ENCODE peak calls at places on chromosomes 2 and 18, in four cellular contexts. A is fibroblast of lung, F is Karpas-422, T is GM23248. U is an unnamed sample.
A peak's percentile ranks its signal among the peaks of the same experiment; 100 is the strongest.

GRCh38 chr2:4745596-4745995 is 946.6 kb upstream of the SOX11 start:
- DNase-seq in A (no peak), F (no peak), T (no peak), U (no peak)

GRCh38 chr2:10405441-10405840 is 42.7 kb downstream of the ODC1 start:
- DNase-seq in A (peak; percentile 92), F (no peak), T (peak; percentile 99), U (no peak)

GRCh38 chr2:148614024-148614331 is 30.6 kb upstream of the EPC2 start:
- DNase-seq in A (peak; percentile 27), F (no peak), T (no peak), U (no peak)

GRCh38 chr2:210086292-210086691 is 83.9 kb downstream of the RPE start:
- DNase-seq in A (peak; percentile 44), F (peak; percentile 40), T (peak; percentile 57), U (no peak)

GRCh38 chr2:246489-247145 is 17.2 kb downstream of the SH3YL1 start:
- DNase-seq in A (peak; percentile 81), F (peak; percentile 86), T (peak; percentile 75), U (peak; percentile 59)

GRCh38 chr18:69774831-69775230 is 172.8 kb downstream of the CD226 start:
- DNase-seq in A (no peak), F (no peak), T (peak; percentile 28), U (no peak)

GRCh38 chr2:28552045-28552823 is 56.4 kb downstream of the PLB1 start:
- DNase-seq in A (peak; percentile 42), F (no peak), T (peak; percentile 79), U (no peak)

GRCh38 chr2:238105506-238106338 is 5.6 kb downstream of the ESPNL start:
- DNase-seq in A (no peak), F (no peak), T (no peak), U (no peak)

GRCh38 chr18:27797484-27797883 is 379.4 kb downstream of the CDH2 start:
- DNase-seq in A (no peak), F (no peak), T (no peak), U (peak; percentile 9)

GRCh38 chr18:13612111-13612997 is 114.0 kb downstream of the FAM210A start:
- DNase-seq in A (no peak), F (peak; percentile 97), T (peak; percentile 21), U (peak; percentile 98)

GRCh38 chr18:23268641-23269040 is 133.4 kb downstream of the CABLES1 start:
- DNase-seq in A (no peak), F (no peak), T (no peak), U (no peak)

GRCh38 chr18:75207298-75208054 is 1.5 kb downstream of the PTGR3 start:
- DNase-seq in A (peak; percentile 72), F (peak; percentile 51), T (peak; percentile 57), U (no peak)

GRCh38 chr18:22846088-22846683 is 86.9 kb upstream of the RBBP8 start:
- DNase-seq in A (peak; percentile 43), F (peak; percentile 50), T (peak; percentile 49), U (no peak)

DNA sequence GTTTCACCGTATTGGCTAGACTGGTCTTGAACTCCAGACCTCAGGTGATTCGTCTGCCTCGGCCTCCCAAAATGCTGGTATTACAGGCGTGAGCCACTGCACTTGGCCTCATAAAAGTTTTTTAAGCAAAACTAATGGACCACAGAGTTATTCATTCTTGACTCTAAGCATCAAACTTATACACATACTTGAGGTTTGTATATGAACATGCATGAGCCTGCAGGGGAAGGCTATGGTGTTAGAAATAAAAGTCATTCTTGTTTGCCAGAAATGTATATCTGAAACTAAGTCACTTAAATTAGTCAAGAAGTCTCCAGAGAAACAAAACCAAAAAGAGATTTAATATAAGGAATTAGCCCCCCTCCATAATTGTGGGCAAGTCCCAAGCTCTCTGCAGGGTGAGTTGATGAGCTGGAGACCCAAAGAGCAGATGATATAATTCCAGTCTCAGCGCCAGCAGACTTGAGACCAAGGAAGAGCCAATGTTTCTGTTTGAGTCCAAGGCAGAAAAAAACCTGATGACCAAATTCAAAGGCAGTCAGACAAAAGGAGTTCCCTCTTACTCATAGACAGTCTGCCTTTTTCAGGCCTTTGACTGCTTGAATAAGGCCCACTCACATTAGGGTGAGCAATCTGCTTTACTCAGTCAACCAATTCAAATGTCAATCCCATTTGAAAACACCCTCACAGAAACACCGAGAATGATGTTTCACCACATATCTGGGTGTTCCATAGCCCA is 69.0 kb upstream of the DSG1 start:
- DNase-seq in A (no peak), F (peak; percentile 52), T (no peak), U (no peak)
- H3K4me1 ChIP-seq in A (no peaks in the 10 kb centered on the region), F (peaks cover 99% of the 10 kb centered on the region), T (no peaks in the 10 kb centered on the region), U (no peaks in the 10 kb centered on the region)

DNA sequence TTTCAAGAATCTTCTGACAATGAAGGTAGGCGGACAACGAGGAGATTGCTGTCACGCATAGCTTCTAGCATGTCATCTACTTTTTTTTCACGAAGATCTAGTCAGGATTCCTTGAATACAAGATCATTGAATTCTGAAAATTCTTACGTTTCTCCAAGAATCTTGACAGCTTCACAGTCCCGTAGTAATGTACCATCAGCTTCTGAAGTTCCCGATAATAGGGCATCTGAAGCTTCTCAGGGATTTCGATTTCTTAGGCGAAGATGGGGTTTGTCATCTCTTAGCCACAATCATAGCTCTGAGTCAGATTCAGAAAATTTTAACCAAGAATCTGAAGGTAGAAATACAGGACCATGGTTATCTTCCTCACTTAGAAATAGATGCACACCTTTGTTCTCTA is 35.8 kb downstream of the MARCHF7 start:
- DNase-seq in A (no peak), F (no peak), T (no peak), U (no peak)
- H4K20me1 ChIP-seq in A (no peaks in the 10 kb centered on the region), F (peaks cover 9% of the 10 kb centered on the region), T (peaks cover 5% of the 10 kb centered on the region), U (peaks cover 26% of the 10 kb centered on the region)

GRCh38 chr2:106996136-106996769 is 110.3 kb upstream of the ST6GAL2 start:
- DNase-seq in A (no peak), F (no peak), T (no peak), U (no peak)

GRCh38 chr2:106995560-106995959 is 109.6 kb upstream of the ST6GAL2 start:
- DNase-seq in A (peak; percentile 23), F (no peak), T (peak; percentile 18), U (no peak)

GRCh38 chr2:106991866-106992265 is 105.9 kb upstream of the ST6GAL2 start:
- DNase-seq in A (no peak), F (no peak), T (peak; percentile 32), U (no peak)

GRCh38 chr2:106990307-106990706 is 104.3 kb upstream of the ST6GAL2 start:
- DNase-seq in A (peak; percentile 58), F (no peak), T (peak; percentile 83), U (no peak)
- H3K4me2 ChIP-seq in A (no peak overlapping the region), F (no peak overlapping the region), T (no peak overlapping the region), U (no peak overlapping the region)

GRCh38 chr2:54712516-54712915 is 10.9 kb upstream of the EML6 start:
- DNase-seq in A (no peak), F (no peak), T (no peak), U (no peak)
- H3K4me1 ChIP-seq in A (peaks cover 2% of the 10 kb centered on the region), F (peaks cover 52% of the 10 kb centered on the region), T (no peaks in the 10 kb centered on the region), U (no peaks in the 10 kb centered on the region)

GRCh38 chr2:241237047-241237446 is 48.6 kb downstream of the ANO7 start:
- DNase-seq in A (no peak), F (no peak), T (no peak), U (no peak)
- H4K20me1 ChIP-seq in A (no peaks in the 10 kb centered on the region), F (peaks cover 7% of the 10 kb centered on the region), T (peaks cover 6% of the 10 kb centered on the region), U (peaks cover 17% of the 10 kb centered on the region)

GRCh38 chr2:206438196-206438727 is 5.1 kb upstream of the ADAM23 start:
- DNase-seq in A (peak; percentile 17), F (no peak), T (no peak), U (no peak)
- H3K4me2 ChIP-seq in A (no peak overlapping the region), F (no peak overlapping the region), T (no peak overlapping the region), U (no peak overlapping the region)